ENCODE peak calls at places on chromosomes 7 and 10, in ten cellular contexts. O, N, Y, I, E, V, X, U, L and W are unnamed samples.

GRCh38 chr10:123808873-123809272 is 82.7 kb downstream of the CPXM2 start:
- DNase-seq in Y (no peak), E (no peak), U (no peak), I (no peak), N (no peak), L (no peak), X (no peak), O (no peak), V (peak; percentile 89), W (no peak)

GRCh38 chr7:30791126-30791525 is 19.9 kb downstream of the MINDY4 start:
- DNase-seq in O (peak; percentile 52), L (no peak), N (no peak), E (no peak), U (no peak), I (no peak), X (no peak), Y (no peak), V (no peak), W (no peak)

GRCh38 chr7:2041496-2042367 is 191.0 kb downstream of the MAD1L1 start:
- DNase-seq in X (peak; percentile 14), V (no peak), E (peak; percentile 6), L (peak; percentile 47), N (no peak), Y (peak; percentile 41), U (no peak), I (no peak), O (peak; percentile 5), W (no peak)

GRCh38 chr10:8616166-8616565 is 561.7 kb downstream of the GATA3 start:
- DNase-seq in I (peak; percentile 19), L (no peak), X (no peak), E (no peak), O (no peak), Y (no peak), N (no peak), U (no peak), V (no peak), W (no peak)

GRCh38 chr7:36563706-36564325 is 160.5 kb downstream of the AOAH start:
- DNase-seq in V (peak; percentile 21), X (no peak), L (no peak), U (no peak), E (no peak), N (no peak), Y (no peak), O (no peak), I (no peak), W (no peak)

GRCh38 chr7:143499246-143499645 is 21.6 kb downstream of the TAS2R41 start:
- DNase-seq in L (no peak), I (no peak), X (no peak), N (no peak), E (no peak), O (no peak), V (peak; percentile 92), U (no peak), Y (no peak), W (no peak)

GRCh38 chr10:4883079-4883739 is 57.2 kb downstream of the AKR1E2 start:
- DNase-seq in U (no peak), E (no peak), I (no peak), N (no peak), Y (no peak), L (no peak), O (no peak), V (peak; percentile 72), X (no peak), W (no peak)

GRCh38 chr10:69361303-69361614 is 55.5 kb downstream of the TACR2 start:
- DNase-seq in Y (no peak), U (peak; percentile 94), I (no peak), N (no peak), V (no peak), O (no peak), L (no peak), E (no peak), X (no peak), W (no peak)

GRCh38 chr10:58438340-58438739 is 53.1 kb downstream of the TFAM start:
- DNase-seq in I (no peak), X (no peak), V (peak; percentile 82), L (no peak), U (no peak), Y (no peak), E (no peak), O (no peak), N (no peak), W (no peak)

GRCh38 chr10:79239275-79239779 is 107.9 kb upstream of the PPIF start:
- DNase-seq in O (no peak), U (no peak), Y (peak; percentile 89), X (peak; percentile 86), I (no peak), V (no peak), N (no peak), L (peak; percentile 89), E (peak; percentile 45), W (peak; percentile 41)

GRCh38 chr10:71814923-71815411 is 36.1 kb downstream of the PSAP start:
- DNase-seq in X (no peak), V (no peak), U (no peak), L (no peak), I (no peak), Y (no peak), E (no peak), O (peak; percentile 59), N (no peak), W (no peak)
- TF ChIP-seq CTCF in X (no peak), V (no peak), U (no peak), L (no peak), I (no peak), Y (no peak), E (no peak), O (no peak), N (no peak), W (no peak)

DNA sequence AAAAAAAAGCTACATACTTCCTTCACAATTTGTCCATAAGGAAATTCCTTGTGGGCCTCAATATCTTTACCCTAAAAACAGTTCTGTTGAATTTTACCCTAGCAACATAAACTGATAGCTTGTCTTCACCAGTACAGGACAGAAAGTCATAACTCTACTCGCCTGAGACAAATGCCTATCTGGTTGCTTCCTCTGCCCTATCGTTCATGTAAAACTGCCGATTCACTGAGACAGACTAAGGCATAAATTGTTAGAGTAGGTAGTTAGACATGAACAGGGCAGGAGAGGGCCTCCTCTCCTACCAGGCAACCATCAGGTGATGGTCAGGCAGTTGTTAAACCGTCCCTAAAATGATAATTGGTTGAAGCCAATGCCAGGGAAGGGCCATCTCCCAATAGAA is 25.0 kb downstream of the IFIT3 start:
- DNase-seq in U (no peak), L (no peak), V (no peak), N (no peak), O (no peak), E (no peak), I (no peak), Y (no peak), X (no peak), W (no peak)
- TF ChIP-seq CTCF in U (no peak), L (no peak), V (no peak), N (no peak), O (no peak), E (no peak), I (no peak), Y (no peak), X (no peak), W (no peak)

GRCh38 chr7:25754333-25754732 is 397.7 kb upstream of the NFE2L3 start:
- DNase-seq in V (no peak), L (no peak), O (no peak), I (no peak), N (peak; percentile 72), Y (peak; percentile 92), U (no peak), E (no peak), X (no peak), W (no peak)

GRCh38 chr7:25752169-25752568 is 399.8 kb upstream of the NFE2L3 start:
- DNase-seq in Y (no peak), O (no peak), V (no peak), E (no peak), X (no peak), U (no peak), N (no peak), I (no peak), L (no peak), W (no peak)

GRCh38 chr7:25752967-25753791 is 398.8 kb upstream of the NFE2L3 start:
- DNase-seq in L (no peak), N (no peak), X (no peak), E (no peak), I (no peak), Y (no peak), V (no peak), U (no peak), O (peak; percentile 19), W (peak; percentile 61)

GRCh38 chr7:25753837-25754236 is 398.2 kb upstream of the NFE2L3 start:
- DNase-seq in U (no peak), L (no peak), N (no peak), E (no peak), X (no peak), Y (no peak), V (no peak), I (no peak), O (no peak), W (no peak)

DNA sequence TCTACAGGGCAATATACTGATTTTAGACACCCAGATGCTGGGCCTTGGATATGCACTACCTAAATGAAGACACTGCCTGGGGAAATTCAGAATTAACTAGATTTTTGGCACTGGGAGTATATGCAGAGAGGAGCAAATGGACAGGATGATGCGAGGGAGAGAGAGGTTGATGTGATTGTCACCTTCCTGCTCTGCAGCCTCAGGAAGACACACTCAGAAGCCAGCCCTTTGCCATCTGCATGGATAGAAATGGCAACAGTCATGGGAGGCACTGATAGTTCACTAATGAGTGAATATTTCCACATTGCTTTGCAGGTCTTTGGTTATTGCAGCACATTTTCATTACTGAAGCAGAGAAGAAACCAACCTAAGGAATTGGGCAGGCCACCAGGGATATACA is 397.2 kb upstream of the NFE2L3 start:
- DNase-seq in O (no peak), Y (no peak), N (no peak), E (no peak), X (no peak), L (no peak), U (peak; percentile 20), V (no peak), I (no peak), W (no peak)
- TF ChIP-seq CTCF in O (no peak), Y (no peak), N (no peak), E (no peak), X (no peak), L (no peak), U (no peak), V (no peak), I (no peak), W (no peak)

GRCh38 chr10:75857896-75858295 is 426.5 kb downstream of the LRMDA start:
- DNase-seq in N (no peak), I (no peak), L (no peak), X (no peak), E (no peak), Y (no peak), U (no peak), V (no peak), O (no peak), W (no peak)

GRCh38 chr10:75858357-75858756 is 426.9 kb downstream of the LRMDA start:
- DNase-seq in E (no peak), Y (no peak), X (no peak), N (no peak), V (no peak), L (no peak), I (no peak), U (no peak), O (no peak), W (no peak)

GRCh38 chr10:75857269-75857846 is 425.9 kb downstream of the LRMDA start:
- DNase-seq in L (no peak), O (no peak), U (no peak), Y (no peak), E (no peak), X (no peak), N (no peak), I (no peak), V (no peak), W (no peak)

GRCh38 chr10:75851946-75852345 is 420.5 kb downstream of the LRMDA start:
- DNase-seq in U (no peak), X (no peak), E (no peak), O (no peak), I (no peak), Y (no peak), V (no peak), N (peak; percentile 41), L (no peak), W (no peak)

GRCh38 chr10:75853085-75853484 is 421.7 kb downstream of the LRMDA start:
- DNase-seq in E (no peak), U (no peak), V (peak; percentile 6), X (no peak), Y (no peak), I (no peak), L (no peak), N (no peak), O (no peak), W (no peak)
- TF ChIP-seq CTCF in E (no peak), U (no peak), V (peak; percentile 38), X (no peak), Y (no peak), I (no peak), L (peak; percentile 26), N (no peak), O (peak; percentile 13), W (peak; percentile 58)